ENCODE peak calls at places on chromosomes 2 and 18, in ten cellular contexts. Z, W, P, L, R, M, Y, N, I and K are unnamed samples.

GRCh38 chr2:75450068-75450467 is 110.7 kb downstream of the EVA1A start:
- DNase-seq in I (no peak), N (no peak), R (no peak), L (no peak), M (no peak), P (no peak), Z (no peak), W (no peak), Y (no peak), K (no peak)

GRCh38 chr2:199979841-199980628 is 24.7 kb downstream of the MAIP1 start:
- DNase-seq in Z (peak), P (peak), N (peak), R (peak), Y (peak), M (peak), I (peak), L (peak), W (peak), K (peak)

GRCh38 chr2:18050001-18050400 is 171.5 kb downstream of the KCNS3 start:
- DNase-seq in P (no peak), L (no peak), Z (no peak), W (no peak), Y (no peak), M (no peak), N (no peak), I (no peak), R (no peak), K (no peak)

GRCh38 chr2:152200562-152201465 is 25.3 kb upstream of the STAM2 start:
- DNase-seq in P (peak), I (peak), N (peak), M (peak), R (peak), Y (no peak), Z (peak), W (no peak), L (no peak), K (peak)

GRCh38 chr2:114127372-114127771 is 237.5 kb downstream of the ACTR3 start:
- DNase-seq in M (no peak), L (no peak), W (no peak), N (no peak), Y (no peak), R (no peak), Z (peak), P (peak), I (peak), K (no peak)

GRCh38 chr2:155905640-155906039 is 426.9 kb downstream of the NR4A2 start:
- DNase-seq in N (no peak), I (no peak), Y (no peak), W (no peak), M (no peak), R (no peak), P (no peak), Z (no peak), L (no peak), K (no peak)

GRCh38 chr2:96872591-96873349 is 2.9 kb upstream of the SEMA4C start:
- DNase-seq in R (no peak), P (no peak), L (no peak), I (peak), N (no peak), Z (no peak), M (no peak), Y (no peak), W (no peak), K (no peak)

GRCh38 chr2:216287251-216287650 is 85.0 kb downstream of the MARCHF4 start:
- DNase-seq in P (no peak), W (no peak), N (no peak), Y (no peak), M (peak), R (no peak), I (no peak), Z (peak), L (no peak), K (no peak)

GRCh38 chr2:219000569-219000960 is 7.3 kb upstream of the CRYBA2 start:
- DNase-seq in P (no peak), N (no peak), W (no peak), L (no peak), Y (no peak), I (no peak), R (no peak), M (no peak), Z (no peak), K (no peak)

GRCh38 chr2:26018184-26018716 is 15.6 kb upstream of the RAB10 start:
- DNase-seq in L (no peak), Y (no peak), N (peak), R (no peak), P (peak), M (peak), W (no peak), Z (no peak), I (peak), K (no peak)

GRCh38 chr2:74671479-74671878 is 17.4 kb downstream of the SEMA4F start:
- DNase-seq in M (no peak), W (no peak), N (peak), P (no peak), R (no peak), Y (no peak), I (peak), Z (peak), L (no peak), K (no peak)

GRCh38 chr2:222627764-222628163 is 28.1 kb downstream of the FARSB start:
- DNase-seq in P (no peak), Z (no peak), L (no peak), Y (no peak), I (no peak), M (no peak), N (peak), R (no peak), W (no peak), K (no peak)

GRCh38 chr18:13582283-13582682 is 144.1 kb downstream of the FAM210A start:
- DNase-seq in Z (no peak), M (no peak), L (peak), N (no peak), I (no peak), W (no peak), Y (no peak), P (no peak), R (no peak), K (no peak)

GRCh38 chr2:42156756-42157155 is 12.4 kb upstream of the EML4 start:
- DNase-seq in Z (no peak), M (no peak), R (no peak), I (no peak), L (no peak), P (no peak), Y (no peak), W (no peak), N (no peak), K (no peak)

GRCh38 chr2:147449323-147450080 is 395.3 kb upstream of the ACVR2A start:
- DNase-seq in Z (no peak), W (peak), P (no peak), R (no peak), M (no peak), Y (no peak), I (peak), L (no peak), N (no peak), K (no peak)

GRCh38 chr2:232884001-232884421 is 13.9 kb downstream of the SNORC start:
- DNase-seq in R (no peak), W (no peak), L (no peak), Z (no peak), P (no peak), M (no peak), Y (no peak), I (no peak), N (no peak), K (no peak)

GRCh38 chr18:62366992-62367391 is 41.9 kb downstream of the TNFRSF11A start:
- DNase-seq in W (no peak), Y (no peak), L (no peak), M (no peak), Z (no peak), N (no peak), R (no peak), I (no peak), P (no peak), K (no peak)

GRCh38 chr2:232887171-232887850 is 17.2 kb downstream of the SNORC start:
- DNase-seq in W (no peak), M (no peak), I (no peak), L (no peak), P (no peak), R (no peak), Y (peak), N (no peak), Z (no peak), K (no peak)

GRCh38 chr18:30361864-30362540 is 680.5 kb downstream of the DSC3 start:
- DNase-seq in N (no peak), W (no peak), P (no peak), R (no peak), Y (no peak), L (no peak), Z (no peak), M (no peak), I (no peak), K (no peak)

GRCh38 chr2:222353998-222354397 is 55.2 kb upstream of the PAX3 start:
- DNase-seq in N (no peak), I (no peak), M (no peak), L (no peak), W (no peak), R (no peak), Z (no peak), P (no peak), Y (no peak), K (no peak)

GRCh38 chr2:6493669-6494068 is 372.0 kb downstream of the CMPK2 start:
- DNase-seq in W (no peak), Y (no peak), N (no peak), P (no peak), Z (no peak), L (no peak), I (no peak), R (no peak), M (no peak), K (no peak)

GRCh38 chr2:32945286-32945685 is 1.5 kb upstream of the LTBP1 start:
- DNase-seq in W (no peak), L (no peak), N (no peak), R (no peak), Z (no peak), M (no peak), P (no peak), I (no peak), Y (no peak), K (no peak)

GRCh38 chr2:173432049-173432754 is 77.5 kb downstream of the CDCA7 start:
- DNase-seq in M (no peak), I (peak), P (peak), Z (no peak), R (no peak), Y (no peak), L (no peak), N (peak), W (no peak), K (no peak)

GRCh38 chr2:67036446-67036845 is 360.7 kb upstream of the ETAA1 start:
- DNase-seq in Y (no peak), L (no peak), P (no peak), M (no peak), I (no peak), Z (no peak), R (no peak), N (no peak), W (no peak), K (no peak)

GRCh38 chr2:226077031-226077430 is 677.5 kb downstream of the NYAP2 start:
- DNase-seq in P (peak), N (peak), Y (no peak), L (no peak), M (no peak), R (no peak), I (peak), Z (peak), W (no peak), K (no peak)

GRCh38 chr2:221553333-221553732 is 18.8 kb downstream of the EPHA4 start:
- DNase-seq in W (no peak), N (no peak), M (no peak), Y (no peak), L (no peak), Z (no peak), I (no peak), P (no peak), R (no peak), K (no peak)

GRCh38 chr2:143030127-143030526 is 99.1 kb upstream of the ARHGAP15 start:
- DNase-seq in M (no peak), P (no peak), Z (no peak), Y (no peak), W (no peak), R (peak), L (no peak), I (peak), N (peak), K (no peak)

GRCh38 chr2:240598311-240598911 is 11.9 kb downstream of the CAPN10 start:
- DNase-seq in N (no peak), R (no peak), P (no peak), L (no peak), I (no peak), Y (no peak), M (no peak), Z (no peak), W (no peak), K (no peak)

GRCh38 chr2:120177011-120177621 is 46.1 kb downstream of the TMEM185B start:
- DNase-seq in P (no peak), M (no peak), I (no peak), L (peak), W (peak), R (peak), N (no peak), Y (peak), Z (no peak), K (peak)

GRCh38 chr2:234203135-234203984 is 152.9 kb downstream of the SPP2 start:
- DNase-seq in Y (no peak), L (no peak), R (no peak), P (peak), I (peak), W (no peak), N (peak), Z (peak), M (peak), K (no peak)

GRCh38 chr2:240514631-240515030 is 43.2 kb downstream of the ANKMY1 start:
- DNase-seq in P (no peak), Y (peak), Z (no peak), I (no peak), R (no peak), L (peak), W (no peak), N (no peak), M (no peak), K (no peak)

GRCh38 chr18:24031318-24031717 is 16.8 kb downstream of the TTC39C start:
- DNase-seq in M (no peak), R (no peak), Z (no peak), I (no peak), N (no peak), P (no peak), L (no peak), W (no peak), Y (no peak), K (no peak)

GRCh38 chr2:172995323-172996244 is 80.1 kb upstream of the MAP3K20 start:
- DNase-seq in P (peak), Y (no peak), R (peak), Z (peak), L (no peak), N (peak), W (no peak), M (peak), I (peak), K (no peak)

GRCh38 chr18:79588636-79589481 is 90.7 kb upstream of the CTDP1 start:
- DNase-seq in W (no peak), I (peak), M (no peak), Z (peak), P (peak), N (peak), Y (no peak), R (no peak), L (no peak), K (no peak)

GRCh38 chr2:110891626-110892025 is 159.3 kb downstream of the ACOXL start:
- DNase-seq in Y (no peak), Z (no peak), N (no peak), W (no peak), L (no peak), P (no peak), R (no peak), I (no peak), M (no peak), K (no peak)

GRCh38 chr2:132038179-132038882 is 123.4 kb downstream of the ANKRD30BL start:
- DNase-seq in P (peak), R (no peak), Y (no peak), W (no peak), N (no peak), L (no peak), Z (no peak), M (no peak), I (peak), K (no peak)

GRCh38 chr2:102975996-102976636 is 214.3 kb downstream of the TMEM182 start:
- DNase-seq in M (peak), I (peak), P (peak), N (peak), W (no peak), Z (no peak), L (peak), R (peak), Y (no peak), K (peak)

GRCh38 chr2:145691659-145692058 is 1171.7 kb upstream of the ZEB2 start:
- DNase-seq in M (no peak), Y (no peak), W (no peak), L (no peak), I (no peak), P (no peak), R (no peak), N (no peak), Z (no peak), K (no peak)

GRCh38 chr18:5630057-5630765 is 86.4 kb upstream of the EPB41L3 start:
- DNase-seq in R (no peak), W (no peak), I (peak), P (peak), Z (no peak), M (no peak), Y (peak), L (peak), N (peak), K (no peak)